ENCODE peak calls at places on chromosomes 1 and 21, in seven cellular contexts. J, T, W, N, X, A and Q are unnamed samples. For H3K36me3, the result is how much of the 10 kb centered on the place peaks cover.

GRCh38 chr1:202579806-202580205 is 130.4 kb downstream of the SYT2 start:
- DNase-seq in J (no peak), T (no peak), W (peak), N (no peak), X (peak), A (no peak), Q (no peak)

GRCh38 chr21:33541756-33542639 is at the start of gene GART:
- DNase-seq in J (peak), T (peak), W (peak), N (peak), X (peak), A (peak), Q (peak)

GRCh38 chr21:38956791-38957571 is 151.3 kb downstream of the ETS2 start:
- DNase-seq in J (no peak), T (no peak), W (peak), N (no peak), X (no peak), A (no peak), Q (no peak)

GRCh38 chr1:234656981-234657651 is 47.1 kb upstream of the IRF2BP2 start:
- DNase-seq in J (no peak), T (no peak), W (peak), N (no peak), X (peak), A (no peak), Q (no peak)

GRCh38 chr1:192901500-192901899 is 92.7 kb downstream of the RGS2 start:
- DNase-seq in J (no peak), T (no peak), W (no peak), N (no peak), X (no peak), A (no peak), Q (no peak)

GRCh38 chr1:9815150-9815549 is 8.6 kb downstream of the CLSTN1 start:
- DNase-seq in J (no peak), T (no peak), W (no peak), N (no peak), X (no peak), A (no peak), Q (no peak)

GRCh38 chr1:192544983-192545393 is 30.6 kb upstream of the RGS1 start:
- DNase-seq in J (no peak), T (no peak), W (peak), N (peak), X (no peak), A (no peak), Q (no peak)

GRCh38 chr1:12169442-12170135 is 2.8 kb downstream of the TNFRSF1B start:
- DNase-seq in J (no peak), T (no peak), W (no peak), N (no peak), X (no peak), A (no peak), Q (no peak)

GRCh38 chr1:44730741-44731512 is at the start of gene RNU5D-1:
- DNase-seq in J (peak), T (peak), W (peak), N (peak), X (peak), A (peak), Q (peak)

GRCh38 chr1:228344631-228345072 is 62.0 kb downstream of the TRIM11 start:
- DNase-seq in J (peak), T (peak), W (no peak), N (no peak), X (no peak), A (no peak), Q (no peak)

GRCh38 chr21:25175938-25176337 is 431.3 kb downstream of the MRPL39 start:
- DNase-seq in J (no peak), T (no peak), W (no peak), N (no peak), X (no peak), A (no peak), Q (no peak)

GRCh38 chr21:36509966-36510742 is 30.2 kb upstream of the CLDN14 start:
- DNase-seq in J (no peak), T (no peak), W (no peak), N (no peak), X (no peak), A (no peak), Q (no peak)

GRCh38 chr1:67211589-67212563 is 45.6 kb downstream of the IL23R start:
- DNase-seq in J (no peak), T (peak), W (peak), N (peak), X (peak), A (no peak), Q (no peak)

GRCh38 chr1:225881081-225882007 is 836 bp downstream of the TMEM63A start:
- DNase-seq in J (peak), T (peak), W (peak), N (no peak), X (no peak), A (peak), Q (no peak)

DNA sequence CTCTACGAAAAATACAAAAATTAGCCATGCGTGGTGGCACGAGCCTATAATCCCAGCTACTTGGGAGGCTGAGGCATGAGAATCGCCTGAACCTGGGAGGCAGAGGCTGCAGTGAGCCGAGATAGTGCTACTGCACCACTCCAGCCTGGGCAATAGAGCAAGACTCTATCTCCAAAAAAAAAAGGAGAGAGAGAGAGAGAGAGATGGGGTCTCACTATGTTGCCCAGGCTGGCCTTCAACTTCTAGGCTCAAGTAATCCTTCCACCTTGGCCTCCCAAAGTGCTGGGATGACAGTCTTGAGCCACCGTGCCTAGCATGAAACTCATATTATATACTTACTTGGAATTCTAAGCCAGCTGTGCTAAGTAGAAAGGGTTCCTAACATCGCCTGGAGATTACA is 29.7 kb downstream of the PSMB2 start:
- DNase-seq in J (no peak), T (no peak), W (no peak), N (no peak), X (no peak), A (no peak), Q (no peak)
- H3K36me3 ChIP-seq in J (under half), T (half or more), W (under half), N (half or more), X (under half), A (under half), Q (under half)

DNA sequence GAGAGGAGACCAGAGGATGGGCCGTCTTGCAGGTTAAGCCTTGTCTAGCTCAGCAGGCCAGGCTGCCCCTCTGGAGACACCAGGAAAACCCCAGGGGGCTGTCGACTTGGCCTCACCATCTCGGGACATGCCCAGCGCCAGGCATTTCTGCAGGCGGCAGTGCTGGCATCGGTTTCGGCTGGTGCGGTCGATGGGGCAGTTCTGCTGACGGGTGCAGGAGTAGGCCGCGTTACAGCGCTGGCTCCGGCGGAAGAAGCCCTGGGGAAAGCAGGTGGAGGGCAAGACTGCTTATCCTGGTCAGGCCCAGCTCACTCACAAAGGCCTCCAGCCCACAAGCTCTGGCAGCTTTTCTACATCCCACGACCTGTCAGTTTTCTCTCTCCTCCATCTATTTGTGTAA is 11.3 kb upstream of the LINGO4 start:
- DNase-seq in J (no peak), T (no peak), W (no peak), N (no peak), X (no peak), A (no peak), Q (no peak)
- H3K4me3 ChIP-seq in J (no peak), T (no peak), W (no peak), N (no peak), X (no peak), A (no peak), Q (no peak)

GRCh38 chr1:19469004-19469403 is 16.3 kb downstream of the CAPZB start:
- DNase-seq in J (no peak), T (no peak), W (no peak), N (no peak), X (no peak), A (no peak), Q (no peak)
- H3K36me3 ChIP-seq in J (under half), T (half or more), W (under half), N (under half), X (under half), A (under half), Q (under half)

GRCh38 chr1:46517010-46517600 is 27.5 kb downstream of the DMBX1 start:
- DNase-seq in J (no peak), T (peak), W (no peak), N (peak), X (no peak), A (no peak), Q (no peak)
- H3K4me3 ChIP-seq in J (no peak), T (no peak), W (no peak), N (no peak), X (no peak), A (no peak), Q (no peak)

DNA sequence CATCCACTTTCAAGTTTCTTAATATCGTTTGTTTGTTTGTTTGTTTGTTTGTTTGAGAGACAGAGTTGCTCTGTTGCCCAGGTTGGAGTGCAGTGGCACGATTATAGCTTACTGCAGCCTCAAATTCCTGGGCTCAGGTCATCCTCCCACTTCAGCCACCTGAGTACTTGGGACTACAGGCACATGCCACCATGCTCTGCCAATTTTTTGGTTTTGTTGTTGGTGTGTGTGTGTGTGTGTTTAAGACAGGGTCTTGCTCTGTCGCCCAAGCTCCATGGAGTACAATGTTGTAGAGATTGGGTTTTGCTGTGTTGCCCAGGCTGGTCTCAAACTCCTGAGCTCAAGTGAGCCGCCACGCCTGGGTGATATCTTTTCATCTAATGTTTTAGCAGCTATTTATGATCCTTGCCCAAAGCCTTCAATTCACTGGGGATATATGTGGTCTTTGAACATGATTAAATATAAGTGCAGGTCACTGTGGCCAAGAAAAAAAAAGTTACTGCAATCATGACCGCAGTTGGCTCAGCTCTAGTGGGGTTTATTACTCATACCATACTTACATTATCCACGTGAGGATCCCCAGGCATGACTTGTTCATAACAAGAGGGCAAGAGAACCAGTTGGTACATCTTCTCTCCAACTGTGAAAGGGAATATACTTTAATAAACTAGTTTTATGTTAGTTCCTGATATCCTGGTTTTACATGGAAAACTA is 8.0 kb downstream of the RRP1B start:
- DNase-seq in J (no peak), T (no peak), W (peak), N (no peak), X (peak), A (no peak), Q (no peak)
- H3K36me3 ChIP-seq in J (under half), T (half or more), W (under half), N (half or more), X (under half), A (under half), Q (under half)